ENCODE peak calls at places on chromosome 13, in five cellular contexts. One of them, this sample, is unnamed. For H3K4me1, the result is how much of the 10 kb centered on the place peaks cover.

GRCh38 chr13:50428183-50428877 is 413.1 kb downstream of the KCNRG start:
- DNase-seq in PC-9: no peak
- DNase-seq in mucosa of descending colon: no peak
- DNase-seq in kidney: no peak
- DNase-seq in fibroblast of lung: no peak
- DNase-seq in this sample: no peak

GRCh38 chr13:26710166-26710565 is 50.4 kb downstream of the GPR12 start:
- DNase-seq in PC-9: no peak
- DNase-seq in mucosa of descending colon: no peak
- DNase-seq in kidney: no peak
- DNase-seq in fibroblast of lung: no peak
- DNase-seq in this sample: no peak

GRCh38 chr13:42553098-42554046 is 20.6 kb upstream of the TNFSF11 start:
- DNase-seq in PC-9: no peak
- DNase-seq in mucosa of descending colon: no peak
- DNase-seq in kidney: no peak
- DNase-seq in fibroblast of lung: peak
- DNase-seq in this sample: no peak

GRCh38 chr13:37187110-37187509 is 81.6 kb upstream of the CSNK1A1L start:
- DNase-seq in PC-9: no peak
- DNase-seq in mucosa of descending colon: no peak
- DNase-seq in kidney: no peak
- DNase-seq in fibroblast of lung: peak
- DNase-seq in this sample: no peak

GRCh38 chr13:22812793-22813192 is 368.0 kb upstream of the SGCG start:
- DNase-seq in PC-9: no peak
- DNase-seq in mucosa of descending colon: no peak
- DNase-seq in kidney: no peak
- DNase-seq in fibroblast of lung: no peak
- DNase-seq in this sample: peak

GRCh38 chr13:95275322-95276118 is 25.7 kb downstream of the ABCC4 start:
- DNase-seq in PC-9: peak
- DNase-seq in mucosa of descending colon: no peak
- DNase-seq in kidney: no peak
- DNase-seq in fibroblast of lung: peak
- DNase-seq in this sample: no peak

GRCh38 chr13:50080158-50080855 is 65.1 kb downstream of the KCNRG start:
- DNase-seq in PC-9: no peak
- DNase-seq in mucosa of descending colon: peak
- DNase-seq in kidney: no peak
- DNase-seq in fibroblast of lung: peak
- DNase-seq in this sample: peak

GRCh38 chr13:110444226-110444653 is 117.3 kb downstream of the RAB20 start:
- DNase-seq in PC-9: peak
- DNase-seq in mucosa of descending colon: no peak
- DNase-seq in kidney: no peak
- DNase-seq in fibroblast of lung: peak
- DNase-seq in this sample: no peak

GRCh38 chr13:44278164-44278563 is 95.5 kb upstream of the SERP2 start:
- DNase-seq in PC-9: no peak
- DNase-seq in mucosa of descending colon: no peak
- DNase-seq in kidney: no peak
- DNase-seq in fibroblast of lung: no peak
- DNase-seq in this sample: no peak

GRCh38 chr13:99425485-99426341 is 75.6 kb upstream of the TM9SF2 start:
- DNase-seq in PC-9: no peak
- DNase-seq in mucosa of descending colon: peak
- DNase-seq in kidney: no peak
- DNase-seq in fibroblast of lung: no peak
- DNase-seq in this sample: no peak

GRCh38 chr13:19862511-19863313 is 737 bp downstream of the ZMYM5 start:
- DNase-seq in PC-9: peak
- DNase-seq in mucosa of descending colon: peak
- DNase-seq in kidney: peak
- DNase-seq in fibroblast of lung: peak
- DNase-seq in this sample: peak

GRCh38 chr13:35293579-35293978 is 182.9 kb downstream of the MAB21L1 start:
- DNase-seq in PC-9: no peak
- DNase-seq in mucosa of descending colon: no peak
- DNase-seq in kidney: no peak
- DNase-seq in fibroblast of lung: no peak
- DNase-seq in this sample: no peak

GRCh38 chr13:33633701-33634525 is 184.0 kb upstream of the RFC3 start:
- DNase-seq in PC-9: no peak
- DNase-seq in mucosa of descending colon: no peak
- DNase-seq in kidney: no peak
- DNase-seq in fibroblast of lung: peak
- DNase-seq in this sample: no peak

GRCh38 chr13:36297600-36298338 is at the start of gene CCDC169:
- DNase-seq in PC-9: peak
- DNase-seq in mucosa of descending colon: peak
- DNase-seq in kidney: peak
- DNase-seq in fibroblast of lung: peak
- DNase-seq in this sample: peak

GRCh38 chr13:62142048-62142447 is 726.4 kb upstream of the PCDH20 start:
- DNase-seq in PC-9: no peak
- DNase-seq in mucosa of descending colon: no peak
- DNase-seq in kidney: no peak
- DNase-seq in fibroblast of lung: no peak
- DNase-seq in this sample: no peak

GRCh38 chr13:110944121-110944967 is 29.5 kb upstream of the ANKRD10 start:
- DNase-seq in PC-9: peak
- DNase-seq in mucosa of descending colon: no peak
- DNase-seq in kidney: no peak
- DNase-seq in fibroblast of lung: peak
- DNase-seq in this sample: peak

GRCh38 chr13:23657056-23657455 is 86.8 kb downstream of the TNFRSF19 start:
- DNase-seq in PC-9: no peak
- DNase-seq in mucosa of descending colon: no peak
- DNase-seq in kidney: no peak
- DNase-seq in fibroblast of lung: no peak
- DNase-seq in this sample: no peak

GRCh38 chr13:72062566-72062965 is 195.6 kb upstream of the DACH1 start:
- DNase-seq in PC-9: no peak
- DNase-seq in mucosa of descending colon: peak
- DNase-seq in kidney: no peak
- DNase-seq in fibroblast of lung: no peak
- DNase-seq in this sample: no peak

GRCh38 chr13:100458673-100459072 is 129.9 kb downstream of the GGACT start:
- DNase-seq in PC-9: no peak
- DNase-seq in mucosa of descending colon: no peak
- DNase-seq in kidney: no peak
- DNase-seq in fibroblast of lung: no peak
- DNase-seq in this sample: no peak

GRCh38 chr13:88086577-88086976 is 415.4 kb downstream of the SLITRK5 start:
- DNase-seq in PC-9: no peak
- DNase-seq in mucosa of descending colon: no peak
- DNase-seq in kidney: no peak
- DNase-seq in fibroblast of lung: peak
- DNase-seq in this sample: no peak

GRCh38 chr13:112711528-112712265 is 21.9 kb downstream of the ATP11A start:
- DNase-seq in PC-9: peak
- DNase-seq in mucosa of descending colon: peak
- DNase-seq in kidney: peak
- DNase-seq in fibroblast of lung: peak
- DNase-seq in this sample: no peak

GRCh38 chr13:51122868-51123267 is 11.8 kb upstream of the C13orf42 start:
- DNase-seq in PC-9: no peak
- DNase-seq in mucosa of descending colon: no peak
- DNase-seq in kidney: no peak
- DNase-seq in fibroblast of lung: peak
- DNase-seq in this sample: no peak

GRCh38 chr13:43816401-43816889 is 29.7 kb upstream of the ENOX1 start:
- DNase-seq in PC-9: no peak
- DNase-seq in mucosa of descending colon: no peak
- DNase-seq in kidney: no peak
- DNase-seq in fibroblast of lung: no peak
- DNase-seq in this sample: no peak

GRCh38 chr13:25752957-25753540 is 298.8 kb downstream of the SHISA2 start:
- DNase-seq in PC-9: no peak
- DNase-seq in mucosa of descending colon: peak
- DNase-seq in kidney: no peak
- DNase-seq in fibroblast of lung: peak
- DNase-seq in this sample: no peak

GRCh38 chr13:42474954-42475353 is 99.0 kb upstream of the TNFSF11 start:
- DNase-seq in PC-9: no peak
- DNase-seq in mucosa of descending colon: no peak
- DNase-seq in kidney: no peak
- DNase-seq in fibroblast of lung: peak
- DNase-seq in this sample: no peak

GRCh38 chr13:28548872-28549271 is 53.9 kb upstream of the FLT1 start:
- DNase-seq in PC-9: no peak
- DNase-seq in mucosa of descending colon: no peak
- DNase-seq in kidney: no peak
- DNase-seq in fibroblast of lung: no peak
- DNase-seq in this sample: no peak
- TF ChIP-seq CTCF in PC-9: no peak
- TF ChIP-seq CTCF in mucosa of descending colon: no peak
- TF ChIP-seq CTCF in kidney: no peak
- TF ChIP-seq CTCF in fibroblast of lung: no peak
- TF ChIP-seq CTCF in this sample: no peak

GRCh38 chr13:74090397-74090796 is 43.8 kb downstream of the KLF12 start:
- DNase-seq in PC-9: no peak
- DNase-seq in mucosa of descending colon: no peak
- DNase-seq in kidney: no peak
- DNase-seq in fibroblast of lung: peak
- DNase-seq in this sample: no peak
- H3K4me1 ChIP-seq in PC-9: under half
- H3K4me1 ChIP-seq in mucosa of descending colon: under half
- H3K4me1 ChIP-seq in kidney: under half
- H3K4me1 ChIP-seq in fibroblast of lung: under half
- H3K4me1 ChIP-seq in this sample: under half

GRCh38 chr13:46052314-46053161 is at the start of gene ZC3H13:
- DNase-seq in PC-9: peak
- DNase-seq in mucosa of descending colon: peak
- DNase-seq in kidney: peak
- DNase-seq in fibroblast of lung: peak
- DNase-seq in this sample: peak
- TF ChIP-seq CTCF in PC-9: peak
- TF ChIP-seq CTCF in mucosa of descending colon: no peak
- TF ChIP-seq CTCF in kidney: peak
- TF ChIP-seq CTCF in fibroblast of lung: peak
- TF ChIP-seq CTCF in this sample: no peak

GRCh38 chr13:39035799-39036198 is 2.1 kb downstream of the PROSER1 start:
- DNase-seq in PC-9: no peak
- DNase-seq in mucosa of descending colon: no peak
- DNase-seq in kidney: no peak
- DNase-seq in fibroblast of lung: no peak
- DNase-seq in this sample: no peak
- H3K4me1 ChIP-seq in PC-9: under half
- H3K4me1 ChIP-seq in mucosa of descending colon: under half
- H3K4me1 ChIP-seq in kidney: under half
- H3K4me1 ChIP-seq in fibroblast of lung: under half
- H3K4me1 ChIP-seq in this sample: under half

DNA sequence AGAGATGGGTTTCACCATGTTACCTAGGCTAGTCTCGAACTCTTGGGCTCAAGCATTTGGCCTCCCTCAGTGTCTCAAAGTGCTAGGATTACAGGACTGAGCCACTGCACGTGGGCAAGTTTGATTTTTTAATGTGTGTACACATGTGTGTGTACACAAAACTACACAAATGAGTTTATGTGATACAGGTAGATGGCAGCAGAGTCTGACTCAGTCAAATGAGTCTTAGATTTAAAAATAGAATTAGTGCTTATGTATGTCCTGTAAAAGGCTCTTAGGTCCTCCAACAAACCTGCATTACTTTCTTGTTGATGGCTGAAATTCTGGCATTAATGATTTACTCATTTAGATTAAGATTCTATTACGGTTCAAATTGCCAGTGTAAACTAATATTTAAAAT is 293.7 kb downstream of the PCDH17 start:
- DNase-seq in PC-9: no peak
- DNase-seq in mucosa of descending colon: no peak
- DNase-seq in kidney: no peak
- DNase-seq in fibroblast of lung: peak
- DNase-seq in this sample: no peak
- TF ChIP-seq CTCF in PC-9: no peak
- TF ChIP-seq CTCF in mucosa of descending colon: no peak
- TF ChIP-seq CTCF in kidney: no peak
- TF ChIP-seq CTCF in fibroblast of lung: no peak
- TF ChIP-seq CTCF in this sample: no peak

GRCh38 chr13:21012211-21012610 is 49.2 kb downstream of the LATS2 start:
- DNase-seq in PC-9: no peak
- DNase-seq in mucosa of descending colon: no peak
- DNase-seq in kidney: no peak
- DNase-seq in fibroblast of lung: peak
- DNase-seq in this sample: no peak
- H3K4me1 ChIP-seq in PC-9: under half
- H3K4me1 ChIP-seq in mucosa of descending colon: under half
- H3K4me1 ChIP-seq in kidney: half or more
- H3K4me1 ChIP-seq in fibroblast of lung: under half
- H3K4me1 ChIP-seq in this sample: under half